ENCODE peak calls at places on chromosome 1, in ten cellular contexts. C is IMR-90, V is colonic mucosa, Z is Calu3, R is fibroblast of lung, Q is progenitor cell of endocrine pancreas, B is uterus, D is heart left ventricle, T is fibroblast of pulmonary artery, G is ovary. H is an unnamed sample.

GRCh38 chr1:91526496-91526895 is 25.8 kb downstream of the CDC7 start:
- DNase-seq in C (peak; percentile 94), V (no peak), Z (no peak), R (peak; percentile 99), Q (no peak), B (no peak), D (no peak), T (peak; percentile 74), G (peak; percentile 57), H (no peak)

GRCh38 chr1:43992232-43992995 is 1.0 kb downstream of the CCDC24 start:
- DNase-seq in C (no peak), V (no peak), Z (no peak), R (no peak), Q (no peak), B (no peak), D (no peak), T (no peak), G (no peak), H (no peak)

GRCh38 chr1:183598386-183598785 is 8.1 kb upstream of the NCF2 start:
- DNase-seq in C (peak; percentile 30), V (no peak), Z (no peak), R (no peak), Q (no peak), B (no peak), D (no peak), T (no peak), G (no peak), H (no peak)

GRCh38 chr1:113904292-113904673 is 316 bp downstream of the AP4B1 start:
- DNase-seq in C (no peak), V (no peak), Z (no peak), R (no peak), Q (no peak), B (no peak), D (no peak), T (no peak), G (no peak), H (no peak)

GRCh38 chr1:161738627-161739287 is 10.8 kb upstream of the DUSP12 start:
- DNase-seq in C (peak; percentile 88), V (peak; percentile 30), Z (peak; percentile 51), R (peak; percentile 84), Q (no peak), B (no peak), D (peak; percentile 66), T (peak; percentile 89), G (no peak), H (peak; percentile 44)

GRCh38 chr1:76861149-76861548 is 6.1 kb upstream of the ST6GALNAC5 start:
- DNase-seq in C (no peak), V (no peak), Z (no peak), R (no peak), Q (no peak), B (no peak), D (no peak), T (no peak), G (no peak), H (no peak)

GRCh38 chr1:205208805-205209204 is 2.7 kb downstream of the DSTYK start:
- DNase-seq in C (no peak), V (no peak), Z (no peak), R (no peak), Q (no peak), B (no peak), D (no peak), T (no peak), G (no peak), H (no peak)

GRCh38 chr1:200530551-200531261 is 89.8 kb downstream of the KIF14 start:
- DNase-seq in C (no peak), V (no peak), Z (no peak), R (no peak), Q (no peak), B (no peak), D (no peak), T (no peak), G (no peak), H (no peak)

GRCh38 chr1:211944733-211945500 is 90.4 kb downstream of the INTS7 start:
- DNase-seq in C (peak; percentile 22), V (peak; percentile 81), Z (peak; percentile 85), R (peak; percentile 10), Q (no peak), B (no peak), D (no peak), T (peak; percentile 41), G (no peak), H (peak; percentile 30)

GRCh38 chr1:98001764-98002163 is 80.9 kb upstream of the DPYD start:
- DNase-seq in C (peak; percentile 18), V (no peak), Z (no peak), R (peak; percentile 45), Q (no peak), B (no peak), D (no peak), T (peak; percentile 40), G (no peak), H (no peak)
- TF ChIP-seq CTCF in C (peak; percentile 52), V (no peak), Z (no peak), R (peak; percentile 17), Q (no peak), B (no peak), D (no peak), T (peak; percentile 28), G (no peak), H (no peak)

DNA sequence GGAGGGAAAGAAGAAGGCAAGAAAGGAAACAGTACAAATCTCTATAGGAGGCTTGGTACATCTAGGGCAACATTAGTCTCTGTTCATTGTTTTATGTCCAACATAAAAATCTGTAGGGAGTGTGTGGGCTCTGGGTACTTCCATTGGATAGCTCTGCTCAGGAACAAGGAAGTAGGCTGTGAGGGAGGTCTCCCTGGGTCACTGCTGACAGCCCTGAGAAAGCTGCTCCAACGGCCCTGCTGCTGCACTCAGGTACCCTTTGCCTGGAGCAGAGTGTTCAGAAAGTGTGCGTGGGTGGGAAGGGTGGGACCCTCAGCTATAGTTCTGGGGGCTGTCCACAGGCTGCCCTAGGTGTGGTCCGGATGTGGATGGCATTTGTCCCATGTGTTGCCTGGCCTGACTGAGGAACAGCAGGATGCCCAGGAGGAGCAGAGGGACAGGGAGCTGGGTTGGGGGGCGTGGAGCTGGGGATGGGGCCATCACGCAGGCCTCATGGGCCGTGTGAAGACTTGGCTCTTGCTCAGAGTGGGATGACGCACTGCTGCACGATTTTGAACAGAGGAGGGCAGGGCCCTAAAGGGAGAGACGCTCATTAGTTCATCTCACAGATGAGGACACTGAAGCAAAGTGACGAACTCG is 16.9 kb downstream of the C1orf115 start:
- DNase-seq in C (no peak), V (no peak), Z (no peak), R (no peak), Q (no peak), B (no peak), D (no peak), T (no peak), G (no peak), H (no peak)
- TF ChIP-seq CTCF in C (no peak), V (no peak), Z (no peak), R (no peak), Q (no peak), B (no peak), D (no peak), T (no peak), G (no peak), H (no peak)

GRCh38 chr1:66359815-66360214 is 174.1 kb upstream of the SGIP1 start:
- DNase-seq in C (no peak), V (no peak), Z (no peak), R (no peak), Q (no peak), B (no peak), D (no peak), T (no peak), G (no peak), H (no peak)

GRCh38 chr1:66364578-66365391 is 169.2 kb upstream of the SGIP1 start:
- DNase-seq in C (peak; percentile 75), V (no peak), Z (no peak), R (no peak), Q (no peak), B (no peak), D (no peak), T (no peak), G (no peak), H (no peak)

GRCh38 chr1:66357478-66358197 is 176.3 kb upstream of the SGIP1 start:
- DNase-seq in C (no peak), V (no peak), Z (no peak), R (no peak), Q (no peak), B (no peak), D (no peak), T (no peak), G (no peak), H (no peak)

GRCh38 chr1:66356605-66357004 is 177.3 kb upstream of the SGIP1 start:
- DNase-seq in C (no peak), V (no peak), Z (no peak), R (no peak), Q (no peak), B (no peak), D (no peak), T (no peak), G (no peak), H (no peak)

GRCh38 chr1:66360285-66360724 is 173.6 kb upstream of the SGIP1 start:
- DNase-seq in C (no peak), V (no peak), Z (no peak), R (no peak), Q (no peak), B (no peak), D (no peak), T (no peak), G (no peak), H (no peak)
- TF ChIP-seq CTCF in C (no peak), V (no peak), Z (no peak), R (no peak), Q (peak; percentile 34), B (no peak), D (no peak), T (no peak), G (no peak), H (peak; percentile 53)

GRCh38 chr1:209589440-209589839 is 5.9 kb downstream of the CAMK1G start:
- DNase-seq in C (peak; percentile 39), V (no peak), Z (no peak), R (no peak), Q (no peak), B (no peak), D (no peak), T (no peak), G (no peak), H (no peak)

GRCh38 chr1:209593747-209594146 is 10.2 kb downstream of the CAMK1G start:
- DNase-seq in C (no peak), V (no peak), Z (no peak), R (no peak), Q (no peak), B (no peak), D (no peak), T (no peak), G (no peak), H (no peak)

GRCh38 chr1:209587778-209588177 is 4.3 kb downstream of the CAMK1G start:
- DNase-seq in C (no peak), V (no peak), Z (no peak), R (no peak), Q (no peak), B (no peak), D (no peak), T (no peak), G (no peak), H (no peak)

GRCh38 chr1:209589863-209590262 is 6.3 kb downstream of the CAMK1G start:
- DNase-seq in C (no peak), V (no peak), Z (no peak), R (no peak), Q (no peak), B (no peak), D (no peak), T (no peak), G (no peak), H (no peak)

DNA sequence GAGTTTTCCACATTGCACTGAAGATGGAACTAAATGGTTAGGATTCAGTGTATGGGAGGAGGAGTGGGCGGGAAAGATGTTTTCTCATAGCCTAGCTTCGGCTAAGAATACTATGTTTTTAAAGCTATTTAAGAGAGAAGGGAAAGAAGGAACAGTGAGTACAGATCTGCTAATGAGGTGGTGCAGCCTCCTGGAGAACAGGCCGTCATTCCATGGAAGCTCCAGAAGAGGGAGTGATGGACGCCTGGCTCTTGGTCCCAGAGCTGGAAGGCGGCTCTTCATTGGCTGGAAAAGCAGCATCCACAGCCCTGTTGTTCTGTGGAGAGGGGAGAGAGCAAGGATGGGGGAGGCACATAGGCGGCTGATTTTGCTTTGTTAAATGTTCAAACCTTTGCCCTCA is 6.9 kb downstream of the CAMK1G start:
- DNase-seq in C (no peak), V (no peak), Z (no peak), R (peak; percentile 46), Q (no peak), B (no peak), D (no peak), T (no peak), G (peak; percentile 37), H (peak; percentile 47)
- TF ChIP-seq CTCF in C (peak; percentile 35), V (no peak), Z (no peak), R (no peak), Q (peak; percentile 45), B (peak; percentile 6), D (peak; percentile 58), T (peak; percentile 31), G (no peak), H (no peak)

H was measured in endothelial cell.